ENCODE peak calls at places on chromosome 22, in eight cellular contexts. One of them, this sample, is unnamed. For H3K27me3, the result is how much of the 10 kb centered on the place peaks cover.

GRCh38 chr22:24583221-24583971 is 9.5 kb downstream of the LRRC75B start:
- DNase-seq in Karpas-422: no peak
- DNase-seq in endothelial cell of umbilical vein: no peak
- DNase-seq in PC-3: no peak
- DNase-seq in mesenchymal stem cell: no peak
- DNase-seq in GM23248: peak
- DNase-seq in K562: no peak
- DNase-seq in MM.1S: no peak
- DNase-seq in this sample: no peak

GRCh38 chr22:18068381-18068988 is 9.3 kb upstream of the PEX26 start:
- DNase-seq in Karpas-422: no peak
- DNase-seq in endothelial cell of umbilical vein: no peak
- DNase-seq in PC-3: no peak
- DNase-seq in mesenchymal stem cell: no peak
- DNase-seq in GM23248: peak
- DNase-seq in K562: no peak
- DNase-seq in MM.1S: no peak
- DNase-seq in this sample: no peak

GRCh38 chr22:37454857-37455686 is 27.8 kb upstream of the ELFN2 start:
- DNase-seq in Karpas-422: no peak
- DNase-seq in endothelial cell of umbilical vein: peak
- DNase-seq in PC-3: peak
- DNase-seq in mesenchymal stem cell: peak
- DNase-seq in GM23248: peak
- DNase-seq in K562: peak
- DNase-seq in MM.1S: no peak
- DNase-seq in this sample: no peak

GRCh38 chr22:45450931-45451651 is 37.6 kb downstream of the RIBC2 start:
- DNase-seq in Karpas-422: no peak
- DNase-seq in endothelial cell of umbilical vein: no peak
- DNase-seq in PC-3: no peak
- DNase-seq in mesenchymal stem cell: peak
- DNase-seq in GM23248: peak
- DNase-seq in K562: no peak
- DNase-seq in MM.1S: no peak
- DNase-seq in this sample: no peak

GRCh38 chr22:23257889-23258825 is 77.8 kb downstream of the BCR start:
- DNase-seq in Karpas-422: no peak
- DNase-seq in endothelial cell of umbilical vein: no peak
- DNase-seq in PC-3: no peak
- DNase-seq in mesenchymal stem cell: no peak
- DNase-seq in GM23248: no peak
- DNase-seq in K562: peak
- DNase-seq in MM.1S: no peak
- DNase-seq in this sample: no peak

GRCh38 chr22:26552466-26552865 is 37.5 kb downstream of the TPST2 start:
- DNase-seq in Karpas-422: no peak
- DNase-seq in endothelial cell of umbilical vein: no peak
- DNase-seq in PC-3: no peak
- DNase-seq in mesenchymal stem cell: peak
- DNase-seq in GM23248: peak
- DNase-seq in K562: no peak
- DNase-seq in MM.1S: no peak
- DNase-seq in this sample: no peak

GRCh38 chr22:32401486-32401885 is 10.6 kb downstream of the RTCB start:
- DNase-seq in Karpas-422: no peak
- DNase-seq in endothelial cell of umbilical vein: no peak
- DNase-seq in PC-3: no peak
- DNase-seq in mesenchymal stem cell: no peak
- DNase-seq in GM23248: no peak
- DNase-seq in K562: no peak
- DNase-seq in MM.1S: no peak
- DNase-seq in this sample: no peak

GRCh38 chr22:46047841-46048595 is 71.1 kb upstream of the WNT7B start:
- DNase-seq in Karpas-422: no peak
- DNase-seq in endothelial cell of umbilical vein: no peak
- DNase-seq in PC-3: no peak
- DNase-seq in mesenchymal stem cell: no peak
- DNase-seq in GM23248: peak
- DNase-seq in K562: no peak
- DNase-seq in MM.1S: no peak
- DNase-seq in this sample: no peak

GRCh38 chr22:50422961-50423815 is 51.6 kb downstream of the SBF1 start:
- DNase-seq in Karpas-422: no peak
- DNase-seq in endothelial cell of umbilical vein: no peak
- DNase-seq in PC-3: no peak
- DNase-seq in mesenchymal stem cell: no peak
- DNase-seq in GM23248: no peak
- DNase-seq in K562: no peak
- DNase-seq in MM.1S: no peak
- DNase-seq in this sample: no peak
- H3K4me2 ChIP-seq in Karpas-422: no peak
- H3K4me2 ChIP-seq in endothelial cell of umbilical vein: no peak
- H3K4me2 ChIP-seq in PC-3: no peak
- H3K4me2 ChIP-seq in mesenchymal stem cell: no peak
- H3K4me2 ChIP-seq in GM23248: no peak
- H3K4me2 ChIP-seq in K562: no peak
- H3K4me2 ChIP-seq in MM.1S: no peak
- H3K4me2 ChIP-seq in this sample: no peak

GRCh38 chr22:35754761-35755160 is 37.1 kb downstream of the APOL5 start:
- DNase-seq in Karpas-422: no peak
- DNase-seq in endothelial cell of umbilical vein: no peak
- DNase-seq in PC-3: no peak
- DNase-seq in mesenchymal stem cell: no peak
- DNase-seq in GM23248: no peak
- DNase-seq in K562: no peak
- DNase-seq in MM.1S: no peak
- DNase-seq in this sample: no peak

GRCh38 chr22:35752833-35753189 is 35.1 kb downstream of the APOL5 start:
- DNase-seq in Karpas-422: no peak
- DNase-seq in endothelial cell of umbilical vein: no peak
- DNase-seq in PC-3: no peak
- DNase-seq in mesenchymal stem cell: peak
- DNase-seq in GM23248: peak
- DNase-seq in K562: no peak
- DNase-seq in MM.1S: no peak
- DNase-seq in this sample: no peak

GRCh38 chr22:35756722-35757121 is 39.0 kb downstream of the APOL5 start:
- DNase-seq in Karpas-422: no peak
- DNase-seq in endothelial cell of umbilical vein: no peak
- DNase-seq in PC-3: no peak
- DNase-seq in mesenchymal stem cell: no peak
- DNase-seq in GM23248: no peak
- DNase-seq in K562: no peak
- DNase-seq in MM.1S: no peak
- DNase-seq in this sample: no peak

GRCh38 chr22:35761037-35761436 is 43.4 kb downstream of the APOL5 start:
- DNase-seq in Karpas-422: peak
- DNase-seq in endothelial cell of umbilical vein: peak
- DNase-seq in PC-3: peak
- DNase-seq in mesenchymal stem cell: no peak
- DNase-seq in GM23248: peak
- DNase-seq in K562: peak
- DNase-seq in MM.1S: peak
- DNase-seq in this sample: no peak

DNA sequence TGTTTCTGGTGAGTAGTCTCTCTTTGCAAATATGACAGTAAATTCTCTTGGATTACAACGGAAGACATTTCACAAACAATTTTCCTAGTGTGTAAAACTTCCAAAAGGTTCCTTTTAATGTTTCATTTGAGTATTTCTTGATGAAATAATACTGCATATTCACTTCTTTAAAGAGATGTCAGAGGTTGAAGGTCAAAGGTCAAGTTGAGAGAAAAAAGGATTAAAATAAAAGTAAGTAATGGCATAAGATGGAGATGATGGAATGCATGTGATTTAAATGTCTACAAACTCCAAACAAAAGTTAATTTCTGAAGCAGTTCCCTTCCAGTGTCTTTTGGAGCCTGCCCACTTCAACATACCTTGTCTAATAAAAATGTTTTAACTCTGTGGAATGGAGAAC is 40.7 kb downstream of the APOL5 start:
- DNase-seq in Karpas-422: no peak
- DNase-seq in endothelial cell of umbilical vein: no peak
- DNase-seq in PC-3: no peak
- DNase-seq in mesenchymal stem cell: no peak
- DNase-seq in GM23248: no peak
- DNase-seq in K562: no peak
- DNase-seq in MM.1S: no peak
- DNase-seq in this sample: no peak
- H3K27me3 ChIP-seq in Karpas-422: under half
- H3K27me3 ChIP-seq in endothelial cell of umbilical vein: under half
- H3K27me3 ChIP-seq in PC-3: under half
- H3K27me3 ChIP-seq in mesenchymal stem cell: under half
- H3K27me3 ChIP-seq in GM23248: under half
- H3K27me3 ChIP-seq in K562: under half
- H3K27me3 ChIP-seq in MM.1S: under half
- H3K27me3 ChIP-seq in this sample: under half

DNA sequence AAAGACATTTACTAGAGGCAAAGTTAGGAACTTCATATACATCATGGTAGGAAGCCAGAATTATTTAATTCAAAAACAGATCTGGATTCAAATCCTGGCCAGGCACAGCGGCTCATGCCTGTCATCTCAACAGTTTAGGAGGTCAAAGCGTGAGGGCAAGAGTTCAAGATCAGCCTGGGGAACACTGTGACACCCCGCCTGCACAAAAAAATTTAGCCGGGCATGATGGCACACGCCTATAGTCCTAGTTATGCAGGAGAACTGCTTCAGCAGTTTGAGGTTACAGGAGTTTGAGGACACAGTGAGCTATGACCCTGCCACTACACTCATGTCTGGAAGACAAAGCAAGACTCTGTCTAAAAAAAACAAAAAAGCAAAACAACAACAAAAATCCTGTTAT is 8.9 kb downstream of the MRTFA start:
- DNase-seq in Karpas-422: no peak
- DNase-seq in endothelial cell of umbilical vein: no peak
- DNase-seq in PC-3: no peak
- DNase-seq in mesenchymal stem cell: no peak
- DNase-seq in GM23248: no peak
- DNase-seq in K562: no peak
- DNase-seq in MM.1S: no peak
- DNase-seq in this sample: no peak
- H3K4me2 ChIP-seq in Karpas-422: no peak
- H3K4me2 ChIP-seq in endothelial cell of umbilical vein: no peak
- H3K4me2 ChIP-seq in PC-3: no peak
- H3K4me2 ChIP-seq in mesenchymal stem cell: no peak
- H3K4me2 ChIP-seq in GM23248: peak
- H3K4me2 ChIP-seq in K562: no peak
- H3K4me2 ChIP-seq in MM.1S: no peak
- H3K4me2 ChIP-seq in this sample: no peak

DNA sequence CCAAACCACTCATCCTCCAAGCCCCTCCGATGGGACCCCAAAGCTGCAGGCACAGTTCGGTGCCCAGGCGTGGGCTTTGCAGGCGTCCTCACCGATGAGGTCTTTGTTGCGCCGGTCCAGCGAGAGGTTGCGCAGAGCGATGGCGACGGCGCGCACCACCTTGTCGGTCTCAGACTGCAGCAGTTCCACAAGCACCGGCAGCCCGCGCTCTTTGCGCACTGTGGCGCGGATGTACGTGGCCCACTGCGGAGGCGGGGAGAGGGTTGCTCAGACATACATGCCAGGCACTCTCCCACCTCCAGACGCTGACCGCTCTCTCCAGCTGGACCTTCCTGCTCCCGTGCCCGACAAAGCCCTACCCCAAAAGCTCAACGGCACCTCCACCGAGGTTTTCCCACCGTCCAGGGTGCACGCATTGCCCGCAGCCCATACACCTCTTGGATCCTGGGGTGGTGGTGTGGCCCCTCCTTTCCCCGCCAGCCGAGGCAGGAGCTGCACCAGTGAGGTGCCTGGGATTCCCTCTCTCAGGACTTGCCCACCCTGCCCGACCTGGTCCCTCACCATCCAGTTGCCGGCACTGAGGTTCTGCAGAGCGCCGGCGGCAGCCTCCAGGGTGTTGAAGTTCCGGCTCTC is 32.0 kb upstream of the TXNRD2 start:
- DNase-seq in Karpas-422: no peak
- DNase-seq in endothelial cell of umbilical vein: no peak
- DNase-seq in PC-3: no peak
- DNase-seq in mesenchymal stem cell: no peak
- DNase-seq in GM23248: no peak
- DNase-seq in K562: no peak
- DNase-seq in MM.1S: no peak
- DNase-seq in this sample: no peak
- H3K27me3 ChIP-seq in Karpas-422: under half
- H3K27me3 ChIP-seq in endothelial cell of umbilical vein: under half
- H3K27me3 ChIP-seq in PC-3: under half
- H3K27me3 ChIP-seq in mesenchymal stem cell: under half
- H3K27me3 ChIP-seq in GM23248: under half
- H3K27me3 ChIP-seq in K562: under half
- H3K27me3 ChIP-seq in MM.1S: under half
- H3K27me3 ChIP-seq in this sample: under half

GRCh38 chr22:38829485-38829884 is 14.3 kb downstream of the NPTXR start:
- DNase-seq in Karpas-422: no peak
- DNase-seq in endothelial cell of umbilical vein: no peak
- DNase-seq in PC-3: no peak
- DNase-seq in mesenchymal stem cell: no peak
- DNase-seq in GM23248: peak
- DNase-seq in K562: no peak
- DNase-seq in MM.1S: no peak
- DNase-seq in this sample: no peak
- H3K4me2 ChIP-seq in Karpas-422: no peak
- H3K4me2 ChIP-seq in endothelial cell of umbilical vein: no peak
- H3K4me2 ChIP-seq in PC-3: no peak
- H3K4me2 ChIP-seq in mesenchymal stem cell: no peak
- H3K4me2 ChIP-seq in GM23248: no peak
- H3K4me2 ChIP-seq in K562: no peak
- H3K4me2 ChIP-seq in MM.1S: no peak
- H3K4me2 ChIP-seq in this sample: no peak

This sample was measured in neural progenitor cell.